ENCODE peak calls at places on chromosomes 4 and X, in ten cellular contexts. C is foreskin keratinocyte, O is foreskin fibroblast, Z is amygdala, X is astrocyte of the spinal cord, S is bronchial epithelial cell, B is NCI-H2171 treated with DMSO at 0.1 percent for 48 hours, T is tibial artery, G is aorta, P is NAMALWA. I is an unnamed sample.

GRCh38 chrX:104112326-104112951 is at the start of gene ZCCHC18:
- DNase-seq in P (peak), B (peak), G (peak), C (no peak), T (peak), S (peak), O (peak), X (peak), Z (peak), I (peak)

GRCh38 chrX:123475068-123475724 is 257.7 kb downstream of the THOC2 start:
- DNase-seq in C (no peak), X (no peak), O (peak), G (no peak), S (peak), B (no peak), Z (no peak), P (no peak), T (no peak), I (peak)

GRCh38 chrX:152024710-152025109 is 50.2 kb upstream of the GABRE start:
- DNase-seq in Z (no peak), O (no peak), B (no peak), S (no peak), X (no peak), P (no peak), G (no peak), C (no peak), T (no peak), I (no peak)

GRCh38 chr4:76585897-76586360 is 150.9 kb downstream of the SHROOM3 start:
- DNase-seq in O (no peak), T (peak), S (peak), B (no peak), Z (no peak), X (peak), C (peak), G (peak), P (no peak), I (peak)

GRCh38 chrX:125713633-125714032 is 394.0 kb downstream of the TEX13C start:
- DNase-seq in S (no peak), G (no peak), X (no peak), P (no peak), B (no peak), Z (no peak), T (no peak), O (no peak), C (no peak), I (no peak)

GRCh38 chrX:50161143-50161542 is 39.7 kb downstream of the AKAP4 start:
- DNase-seq in T (no peak), G (no peak), B (no peak), O (peak), C (no peak), P (no peak), X (peak), S (peak), Z (no peak), I (peak)

GRCh38 chrX:115889121-115889890 is 281.2 kb upstream of the AGTR2 start:
- DNase-seq in S (no peak), X (no peak), G (no peak), B (no peak), Z (no peak), P (no peak), C (no peak), T (no peak), O (no peak), I (no peak)

GRCh38 chrX:21725498-21725897 is 32.4 kb downstream of the SMPX start:
- DNase-seq in T (no peak), P (peak), S (peak), Z (no peak), X (peak), C (peak), B (peak), G (no peak), O (peak), I (peak)

GRCh38 chr4:71188197-71188625 is 150.6 kb upstream of the SLC4A4 start:
- DNase-seq in C (no peak), X (peak), P (no peak), G (no peak), Z (no peak), T (no peak), B (peak), S (no peak), O (no peak), I (no peak)

GRCh38 chr4:2803624-2804448 is 11.0 kb downstream of the SH3BP2 start:
- DNase-seq in O (peak), B (peak), C (no peak), X (no peak), G (peak), T (peak), S (peak), Z (no peak), P (no peak), I (peak)

GRCh38 chrX:133444196-133444595 is 28.9 kb upstream of the GPC4 start:
- DNase-seq in X (peak), O (peak), Z (no peak), S (peak), P (no peak), G (no peak), B (peak), T (no peak), C (no peak), I (peak)

GRCh38 chr4:107548211-107548905 is 171.7 kb downstream of the PAPSS1 start:
- DNase-seq in X (peak), S (peak), C (no peak), G (no peak), T (no peak), B (no peak), O (peak), P (no peak), Z (no peak), I (peak)

GRCh38 chr4:48481581-48481980 is 1.6 kb upstream of the SLC10A4 start:
- DNase-seq in X (no peak), S (no peak), G (no peak), C (no peak), P (no peak), O (no peak), T (no peak), Z (no peak), B (no peak), I (no peak)

GRCh38 chr4:25862411-25863346 is at the start of gene SEL1L3:
- DNase-seq in G (peak), Z (no peak), X (no peak), O (no peak), T (no peak), S (no peak), B (no peak), C (no peak), P (peak), I (peak)

GRCh38 chrX:133655262-133655913 is 240.1 kb upstream of the GPC4 start:
- DNase-seq in X (no peak), G (no peak), Z (no peak), P (no peak), B (no peak), C (no peak), T (no peak), S (peak), O (peak), I (peak)

GRCh38 chr4:73001885-73002284 is 67.6 kb downstream of the COX18 start:
- DNase-seq in O (no peak), B (no peak), Z (no peak), P (no peak), G (no peak), X (no peak), C (no peak), S (no peak), T (no peak), I (no peak)

GRCh38 chr4:38281416-38282071 is 321.3 kb downstream of the PTTG2 start:
- DNase-seq in B (no peak), P (no peak), Z (no peak), G (no peak), C (no peak), S (peak), O (peak), X (peak), T (no peak), I (peak)

GRCh38 chr4:170052919-170053318 is 26.7 kb upstream of the MFAP3L start:
- DNase-seq in C (no peak), O (no peak), Z (no peak), P (no peak), G (no peak), X (no peak), T (no peak), S (no peak), B (no peak), I (no peak)

GRCh38 chrX:107825698-107826285 is at the start of gene MID2:
- DNase-seq in B (peak), G (peak), C (no peak), S (peak), O (peak), T (peak), X (peak), Z (no peak), P (no peak), I (peak)

GRCh38 chr4:6782147-6782845 is at the start of gene KIAA0232:
- DNase-seq in Z (peak), P (peak), C (peak), S (peak), B (peak), G (peak), T (peak), O (peak), X (peak), I (peak)

GRCh38 chr4:102318105-102318504 is 27.2 kb downstream of the SLC39A8 start:
- DNase-seq in O (no peak), B (no peak), G (no peak), T (no peak), S (no peak), C (no peak), Z (no peak), X (no peak), P (no peak), I (no peak)

GRCh38 chrX:153853902-153854267 is 23.5 kb upstream of the PDZD4 start:
- DNase-seq in G (no peak), C (no peak), X (no peak), Z (no peak), O (no peak), B (no peak), S (no peak), T (no peak), P (no peak), I (no peak)

GRCh38 chr4:121180558-121180957 is 16.4 kb upstream of the TNIP3 start:
- DNase-seq in O (no peak), X (no peak), P (no peak), C (no peak), T (no peak), Z (no peak), B (no peak), S (no peak), G (no peak), I (no peak)

GRCh38 chr4:68461790-68462189 is 14.5 kb downstream of the TMPRSS11E start:
- DNase-seq in S (peak), X (no peak), G (no peak), O (no peak), C (no peak), P (no peak), B (no peak), T (no peak), Z (no peak), I (peak)

GRCh38 chr4:73315091-73315490 is 56.5 kb upstream of the ANKRD17 start:
- DNase-seq in B (no peak), O (peak), G (no peak), T (no peak), C (peak), P (no peak), Z (no peak), S (peak), X (no peak), I (peak)

GRCh38 chr4:148354186-148354585 is 88.0 kb downstream of the NR3C2 start:
- DNase-seq in Z (no peak), S (no peak), O (no peak), T (no peak), P (no peak), X (no peak), G (no peak), C (no peak), B (no peak), I (no peak)

GRCh38 chrX:112058255-112058654 is 24.3 kb downstream of the TRPC5 start:
- DNase-seq in Z (no peak), T (no peak), C (no peak), G (no peak), X (no peak), O (no peak), B (no peak), P (no peak), S (no peak), I (no peak)

GRCh38 chr4:30460818-30461217 is 259.4 kb upstream of the PCDH7 start:
- DNase-seq in Z (no peak), O (no peak), C (no peak), B (no peak), S (no peak), G (no peak), T (no peak), X (no peak), P (no peak), I (no peak)

GRCh38 chr4:120452006-120452405 is 385.4 kb upstream of the MAD2L1 start:
- DNase-seq in S (no peak), C (no peak), P (no peak), O (peak), X (peak), B (no peak), T (no peak), G (no peak), Z (no peak), I (no peak)

GRCh38 chrX:46573331-46573895 is at the start of gene CHST7:
- DNase-seq in B (peak), S (peak), T (peak), Z (peak), O (peak), C (no peak), G (peak), P (peak), X (peak), I (peak)

GRCh38 chr4:7767966-7768365 is 171.7 kb downstream of the AFAP1 start:
- DNase-seq in T (no peak), B (no peak), Z (no peak), G (peak), C (no peak), O (no peak), X (no peak), P (no peak), S (no peak), I (no peak)

GRCh38 chrX:262391-262909 is 18.7 kb upstream of the PLCXD1 start:
- DNase-seq in T (no peak), P (no peak), O (no peak), C (no peak), S (no peak), Z (no peak), B (no peak), X (no peak), G (no peak), I (no peak)

GRCh38 chr4:93813092-93813491 is 15.5 kb upstream of the ATOH1 start:
- DNase-seq in G (no peak), T (no peak), O (no peak), C (no peak), S (no peak), B (no peak), P (no peak), Z (no peak), X (no peak), I (no peak)

GRCh38 chr4:35772291-35772690 is 472.0 kb downstream of the ARAP2 start:
- DNase-seq in S (peak), O (peak), C (peak), X (peak), Z (no peak), B (no peak), G (no peak), T (no peak), P (no peak), I (peak)

GRCh38 chr4:143252478-143252877 is 67.8 kb downstream of the USP38 start:
- DNase-seq in B (no peak), T (no peak), X (no peak), G (no peak), C (no peak), P (no peak), S (peak), O (no peak), Z (no peak), I (peak)